ENCODE peak calls at places on chromosome 21, in seven cellular contexts. F is PC-3; L is uterus; N is HCT116; S is ovary; C is adrenal gland; G is CD4-positive, alpha-beta memory T cell. B is an unnamed sample.

GRCh38 chr21:38645282-38645681 is 147.0 kb upstream of the ERG start:
- DNase-seq in F (peak; percentile 76), L (no peak), N (no peak), S (no peak), C (no peak), G (no peak), B (no peak)

GRCh38 chr21:43361127-43361492 is 65.8 kb downstream of the SIK1 start:
- DNase-seq in F (no peak), L (no peak), N (no peak), S (peak; percentile 33), C (no peak), G (no peak), B (no peak)

GRCh38 chr21:33968082-33968997 is 52.7 kb upstream of the ATP5PO start:
- DNase-seq in F (peak; percentile 90), L (no peak), N (no peak), S (no peak), C (no peak), G (no peak), B (peak; percentile 46)

GRCh38 chr21:25506268-25506667 is 101.0 kb downstream of the MRPL39 start:
- DNase-seq in F (no peak), L (no peak), N (no peak), S (no peak), C (no peak), G (no peak), B (no peak)

GRCh38 chr21:26813426-26813998 is 31.7 kb downstream of the ADAMTS1 start:
- DNase-seq in F (no peak), L (no peak), N (no peak), S (no peak), C (no peak), G (no peak), B (no peak)

GRCh38 chr21:33237446-33237845 is 7.7 kb downstream of the IFNAR2 start:
- DNase-seq in F (no peak), L (no peak), N (no peak), S (no peak), C (no peak), G (no peak), B (no peak)

GRCh38 chr21:39850333-39850732 is 16.9 kb upstream of the PCP4 start:
- DNase-seq in F (no peak), L (no peak), N (no peak), S (no peak), C (no peak), G (no peak), B (no peak)

GRCh38 chr21:28743723-28744122 is 249.0 kb downstream of the LTN1 start:
- DNase-seq in F (no peak), L (no peak), N (no peak), S (no peak), C (no peak), G (no peak), B (no peak)

GRCh38 chr21:35222541-35222941 is 173.4 kb upstream of the RUNX1 start:
- DNase-seq in F (peak; percentile 11), L (no peak), N (no peak), S (no peak), C (no peak), G (no peak), B (no peak)

GRCh38 chr21:31908106-31909031 is 35.5 kb downstream of the HUNK start:
- DNase-seq in F (peak; percentile 62), L (peak; percentile 40), N (no peak), S (peak; percentile 23), C (no peak), G (no peak), B (no peak)

GRCh38 chr21:43025636-43026180 is 49.9 kb downstream of the CBS start:
- DNase-seq in F (no peak), L (no peak), N (no peak), S (no peak), C (no peak), G (no peak), B (no peak)

GRCh38 chr21:26753822-26754221 is 91.4 kb downstream of the ADAMTS1 start:
- DNase-seq in F (no peak), L (no peak), N (no peak), S (no peak), C (no peak), G (no peak), B (no peak)

GRCh38 chr21:43924421-43925095 is 59.5 kb downstream of the AGPAT3 start:
- DNase-seq in F (no peak), L (no peak), N (no peak), S (no peak), C (no peak), G (no peak), B (no peak)

GRCh38 chr21:33884361-33885157 is 31.0 kb downstream of the ATP5PO start:
- DNase-seq in F (no peak), L (no peak), N (no peak), S (no peak), C (no peak), G (no peak), B (no peak)

GRCh38 chr21:45407629-45408247 is 2.8 kb downstream of the COL18A1 start:
- DNase-seq in F (peak; percentile 67), L (no peak), N (no peak), S (peak; percentile 35), C (peak; percentile 19), G (no peak), B (no peak)

GRCh38 chr21:45405271-45405818 is 380 bp downstream of the COL18A1 start:
- DNase-seq in F (peak; percentile 52), L (peak; percentile 71), N (no peak), S (peak; percentile 75), C (peak; percentile 80), G (no peak), B (no peak)

GRCh38 chr21:45408271-45408791 is 3.4 kb downstream of the COL18A1 start:
- DNase-seq in F (no peak), L (no peak), N (no peak), S (peak; percentile 44), C (peak; percentile 24), G (no peak), B (no peak)

GRCh38 chr21:45405819-45406762 is 1.1 kb downstream of the COL18A1 start:
- DNase-seq in F (peak; percentile 63), L (no peak), N (no peak), S (peak; percentile 53), C (peak; percentile 47), G (no peak), B (no peak)

GRCh38 chr21:45406801-45407628 is 2.0 kb downstream of the COL18A1 start:
- DNase-seq in F (no peak), L (no peak), N (no peak), S (peak; percentile 52), C (peak; percentile 29), G (no peak), B (no peak)
- H3K27ac ChIP-seq in F (no peak overlapping the region), L (peak overlapping the region; percentile 65), N (peak overlapping the region; percentile 69), S (peak overlapping the region; percentile 91), C (peak overlapping the region; percentile 88), G (no peak overlapping the region), B (no peak overlapping the region)

DNA sequence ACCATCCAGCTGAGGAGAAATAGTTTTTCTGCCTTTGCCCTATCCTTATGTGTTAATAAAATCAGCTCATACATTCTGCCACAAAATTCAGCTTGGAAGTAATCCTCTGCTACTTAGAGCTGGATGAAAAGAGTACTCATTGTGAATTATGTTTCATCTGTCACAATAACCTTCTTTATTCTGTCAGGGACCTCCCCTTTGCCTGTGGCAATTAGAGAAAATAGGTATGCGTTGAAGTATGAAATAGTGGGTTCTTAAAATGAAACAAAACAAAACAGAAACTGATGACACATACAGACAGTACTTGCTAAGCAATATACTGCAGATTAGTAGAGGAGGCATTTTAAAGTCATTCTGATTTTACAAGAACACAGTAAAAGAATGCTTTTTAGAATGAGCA is 578.5 kb downstream of the USP25 start:
- DNase-seq in F (no peak), L (no peak), N (no peak), S (no peak), C (no peak), G (no peak), B (no peak)
- H3K4me3 ChIP-seq in F (no peak overlapping the region), L (peak overlapping the region; percentile 41), N (no peak overlapping the region), S (peak overlapping the region; percentile 25), C (no peak overlapping the region), G (no peak overlapping the region), B (no peak overlapping the region)

GRCh38 chr21:41706678-41707077 is 60.2 kb downstream of the RIPK4 start:
- DNase-seq in F (no peak), L (no peak), N (no peak), S (no peak), C (no peak), G (no peak), B (no peak)
- H3K27ac ChIP-seq in F (peak overlapping the region; percentile 97), L (no peak overlapping the region), N (no peak overlapping the region), S (no peak overlapping the region), C (no peak overlapping the region), G (no peak overlapping the region), B (no peak overlapping the region)

GRCh38 chr21:16304700-16305099 is 574.9 kb downstream of the USP25 start:
- DNase-seq in F (no peak), L (no peak), N (no peak), S (no peak), C (no peak), G (no peak), B (no peak)

GRCh38 chr21:16309250-16309971 is 579.6 kb downstream of the USP25 start:
- DNase-seq in F (no peak), L (no peak), N (no peak), S (no peak), C (no peak), G (no peak), B (no peak)

GRCh38 chr21:16305686-16306085 is 575.9 kb downstream of the USP25 start:
- DNase-seq in F (no peak), L (no peak), N (no peak), S (peak; percentile 34), C (no peak), G (no peak), B (no peak)

GRCh38 chr21:16310191-16310590 is 580.4 kb downstream of the USP25 start:
- DNase-seq in F (no peak), L (no peak), N (no peak), S (no peak), C (no peak), G (no peak), B (no peak)

GRCh38 chr21:16307256-16307655 is 577.5 kb downstream of the USP25 start:
- DNase-seq in F (no peak), L (no peak), N (no peak), S (no peak), C (no peak), G (no peak), B (no peak)
- H3K4me3 ChIP-seq in F (no peak overlapping the region), L (peak overlapping the region; percentile 41), N (no peak overlapping the region), S (peak overlapping the region; percentile 25), C (no peak overlapping the region), G (no peak overlapping the region), B (no peak overlapping the region)

GRCh38 chr21:36325373-36326010 is 5.5 kb downstream of the MORC3 start:
- DNase-seq in F (peak; percentile 79), L (no peak), N (no peak), S (no peak), C (no peak), G (no peak), B (no peak)

DNA sequence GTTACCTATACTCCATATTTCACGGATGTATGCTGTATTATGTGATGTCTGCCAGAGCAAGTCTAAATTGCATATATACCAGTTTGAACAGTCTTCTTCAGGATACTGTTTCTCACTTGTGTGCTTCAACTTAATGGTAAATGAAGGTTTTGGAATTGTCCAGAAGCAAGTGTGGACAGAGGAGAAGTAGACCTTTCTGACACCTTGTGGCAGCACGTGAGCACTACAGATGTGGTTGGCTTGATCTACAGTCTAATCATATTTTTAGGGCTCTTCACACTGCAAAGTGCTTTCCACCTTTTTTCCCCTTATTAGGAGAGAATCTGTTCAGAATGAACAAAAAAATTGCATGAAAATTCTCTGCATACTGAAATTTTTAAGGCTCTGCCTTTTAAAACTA is 10.9 kb downstream of the MORC3 start:
- DNase-seq in F (peak; percentile 62), L (no peak), N (peak; percentile 27), S (peak; percentile 35), C (no peak), G (peak; percentile 43), B (peak; percentile 16)
- H3K27ac ChIP-seq in F (no peak overlapping the region), L (no peak overlapping the region), N (no peak overlapping the region), S (no peak overlapping the region), C (no peak overlapping the region), G (no peak overlapping the region), B (no peak overlapping the region)

GRCh38 chr21:45169682-45170081 is 95.3 kb downstream of the ADARB1 start:
- DNase-seq in F (no peak), L (no peak), N (no peak), S (no peak), C (no peak), G (no peak), B (no peak)
- H3K4me3 ChIP-seq in F (no peak overlapping the region), L (no peak overlapping the region), N (no peak overlapping the region), S (no peak overlapping the region), C (no peak overlapping the region), G (no peak overlapping the region), B (no peak overlapping the region)

B was measured in CD8-positive, alpha-beta T cell.